ENCODE peak calls at places on chromosomes 3 and 15, in four cellular contexts. E, V, G and U are unnamed samples.

GRCh38 chr3:67946446-67946845 is 292.0 kb upstream of the SUCLG2 start:
- DNase-seq in G (no peak), E (no peak), V (no peak), U (no peak)

GRCh38 chr3:24545917-24546316 is 51.3 kb upstream of the THRB start:
- DNase-seq in E (no peak), V (no peak), G (peak), U (no peak)

GRCh38 chr3:10253731-10254130 is 5.5 kb downstream of the TATDN2 start:
- DNase-seq in E (no peak), G (no peak), V (no peak), U (no peak)

GRCh38 chr3:86785381-86785780 is 205.6 kb downstream of the VGLL3 start:
- DNase-seq in E (no peak), G (no peak), V (no peak), U (no peak)

GRCh38 chr3:95197661-95198060 is 1134.8 kb downstream of the NSUN3 start:
- DNase-seq in V (no peak), G (no peak), E (peak), U (no peak)

GRCh38 chr15:40104865-40105516 is 3.7 kb downstream of the BMF start:
- DNase-seq in G (peak), V (peak), E (peak), U (peak)

GRCh38 chr3:104032283-104032682 is 1334.4 kb upstream of the ALCAM start:
- DNase-seq in E (no peak), V (no peak), G (no peak), U (no peak)

GRCh38 chr15:29827421-29827820 is 5.2 kb upstream of the TJP1 start:
- DNase-seq in E (no peak), V (no peak), G (no peak), U (no peak)

GRCh38 chr3:66588340-66588847 is 87.6 kb upstream of the LRIG1 start:
- DNase-seq in V (no peak), E (no peak), G (peak), U (no peak)

GRCh38 chr3:20842002-20842401 is 656.0 kb upstream of the SGO1 start:
- DNase-seq in V (no peak), E (no peak), G (no peak), U (no peak)

GRCh38 chr3:20843037-20843436 is 657.0 kb upstream of the SGO1 start:
- DNase-seq in G (no peak), V (no peak), E (no peak), U (no peak)

GRCh38 chr3:20846792-20847191 is 660.8 kb upstream of the SGO1 start:
- DNase-seq in E (no peak), G (peak), V (no peak), U (no peak)

GRCh38 chr3:20849975-20850374 is 664.0 kb upstream of the SGO1 start:
- DNase-seq in G (no peak), E (no peak), V (no peak), U (no peak)

GRCh38 chr3:20846081-20846480 is 660.1 kb upstream of the SGO1 start:
- DNase-seq in G (no peak), E (no peak), V (no peak), U (no peak)
- TF ChIP-seq ELF1 in G (no peak), E (no peak), V (no peak), U (no peak)

GRCh38 chr15:101090460-101090853 is 161.4 kb downstream of the CHSY1 start:
- DNase-seq in G (no peak), V (no peak), E (no peak), U (no peak)

GRCh38 chr15:101088311-101088710 is 163.5 kb downstream of the CHSY1 start:
- DNase-seq in G (no peak), V (no peak), E (no peak), U (no peak)

GRCh38 chr15:101087172-101087769 is 164.6 kb downstream of the CHSY1 start:
- DNase-seq in V (no peak), G (no peak), E (no peak), U (no peak)

GRCh38 chr15:101089579-101090459 is 162.0 kb downstream of the CHSY1 start:
- DNase-seq in G (no peak), V (no peak), E (no peak), U (no peak)

GRCh38 chr15:101088788-101089578 is 162.9 kb downstream of the CHSY1 start:
- DNase-seq in V (peak), G (peak), E (peak), U (peak)
- TF ChIP-seq JUND in V (no peak), G (no peak), E (no peak), U (no peak)

GRCh38 chr3:38454884-38455638 is 1.4 kb downstream of the ACVR2B start:
- DNase-seq in G (peak), E (peak), V (peak), U (no peak)

GRCh38 chr3:38459499-38460048 is 5.9 kb downstream of the ACVR2B start:
- DNase-seq in V (no peak), E (no peak), G (no peak), U (no peak)

GRCh38 chr3:38458796-38459498 is 5.3 kb downstream of the ACVR2B start:
- DNase-seq in G (no peak), V (no peak), E (peak), U (no peak)

GRCh38 chr3:38455639-38456430 is 2.1 kb downstream of the ACVR2B start:
- DNase-seq in V (no peak), G (no peak), E (peak), U (no peak)

GRCh38 chr3:38457111-38458003 is 3.7 kb downstream of the ACVR2B start:
- DNase-seq in E (no peak), G (no peak), V (peak), U (no peak)
- H3K9ac ChIP-seq in E (no peak), G (no peak), V (peak), U (no peak)

DNA sequence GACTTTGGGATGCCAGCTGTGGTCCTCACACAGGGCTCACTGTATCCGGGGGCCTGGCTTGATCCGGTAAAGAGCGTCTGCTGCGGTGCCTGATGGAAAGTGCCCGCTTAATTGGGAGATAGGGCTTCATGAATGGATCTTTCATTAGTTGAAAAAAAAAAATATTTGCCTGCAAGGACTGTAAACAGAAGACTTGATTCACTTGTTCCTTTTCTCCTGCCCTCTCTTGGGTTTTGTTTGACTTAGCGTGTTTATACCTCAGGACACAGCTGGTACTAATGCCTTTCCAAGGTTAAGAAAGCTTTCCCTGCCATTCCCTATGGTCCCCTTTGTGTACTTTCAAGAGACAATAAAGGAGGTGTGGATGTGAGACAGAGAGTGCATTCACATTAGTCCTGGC is 493.3 kb downstream of the LPP start:
- DNase-seq in E (no peak), G (peak), V (no peak), U (no peak)
- TF ChIP-seq ELF1 in E (no peak), G (no peak), V (no peak), U (no peak)

DNA sequence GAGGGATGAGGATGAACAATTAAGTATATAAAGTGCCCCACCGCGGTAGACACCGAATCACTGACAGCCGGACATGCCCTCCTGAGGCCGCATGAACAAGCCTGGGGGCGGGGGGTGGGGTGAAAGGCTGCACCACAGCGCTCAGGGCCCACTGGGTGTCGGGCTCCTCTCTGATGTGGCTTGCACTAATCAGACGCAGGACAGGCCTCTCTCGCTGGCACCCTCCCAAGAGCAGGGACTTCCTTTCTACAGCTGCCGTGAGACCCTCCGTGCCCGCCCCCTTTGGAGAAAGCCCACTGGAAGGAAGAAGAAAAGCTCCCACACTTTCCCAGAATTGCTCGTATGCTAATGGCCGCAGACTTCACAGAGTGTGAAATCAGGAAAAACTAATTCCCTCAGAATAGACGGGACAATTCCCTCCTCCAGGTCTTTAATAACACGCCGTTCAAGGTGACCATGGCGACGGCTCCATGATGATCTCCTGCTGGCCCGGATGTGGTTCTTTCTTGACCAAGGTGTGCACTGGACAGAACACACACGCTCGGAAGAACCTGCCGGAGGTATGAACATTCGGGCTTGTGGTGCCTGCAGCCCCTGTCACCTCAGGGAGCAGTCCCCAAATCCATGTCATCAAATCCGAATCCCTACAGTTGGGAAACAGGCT is 32.0 kb downstream of the IQSEC1 start:
- DNase-seq in V (peak), E (peak), G (no peak), U (no peak)
- TF ChIP-seq JUND in V (no peak), E (no peak), G (no peak), U (no peak)

GRCh38 chr3:126881861-126882260 is 101.1 kb upstream of the PLXNA1 start:
- DNase-seq in V (peak), E (no peak), G (no peak), U (no peak)
- H3K9ac ChIP-seq in V (no peak), E (no peak), G (no peak), U (no peak)

GRCh38 chr3:47542614-47543173 is 29.2 kb upstream of the ELP6 start:
- DNase-seq in E (no peak), G (no peak), V (peak), U (no peak)
- TF ChIP-seq ELF1 in E (no peak), G (peak), V (no peak), U (no peak)

GRCh38 chr15:75200391-75200764 is 1.3 kb upstream of the C15orf39 start:
- DNase-seq in E (no peak), G (no peak), V (no peak), U (no peak)

GRCh38 chr15:75200765-75201608 is 695 bp upstream of the C15orf39 start:
- DNase-seq in E (no peak), G (peak), V (peak), U (peak)

GRCh38 chr15:75197062-75197630 is 4.5 kb upstream of the C15orf39 start:
- DNase-seq in E (no peak), V (no peak), G (no peak), U (no peak)

GRCh38 chr15:75199347-75199976 is 2.2 kb upstream of the C15orf39 start:
- DNase-seq in E (no peak), V (no peak), G (no peak), U (no peak)

DNA sequence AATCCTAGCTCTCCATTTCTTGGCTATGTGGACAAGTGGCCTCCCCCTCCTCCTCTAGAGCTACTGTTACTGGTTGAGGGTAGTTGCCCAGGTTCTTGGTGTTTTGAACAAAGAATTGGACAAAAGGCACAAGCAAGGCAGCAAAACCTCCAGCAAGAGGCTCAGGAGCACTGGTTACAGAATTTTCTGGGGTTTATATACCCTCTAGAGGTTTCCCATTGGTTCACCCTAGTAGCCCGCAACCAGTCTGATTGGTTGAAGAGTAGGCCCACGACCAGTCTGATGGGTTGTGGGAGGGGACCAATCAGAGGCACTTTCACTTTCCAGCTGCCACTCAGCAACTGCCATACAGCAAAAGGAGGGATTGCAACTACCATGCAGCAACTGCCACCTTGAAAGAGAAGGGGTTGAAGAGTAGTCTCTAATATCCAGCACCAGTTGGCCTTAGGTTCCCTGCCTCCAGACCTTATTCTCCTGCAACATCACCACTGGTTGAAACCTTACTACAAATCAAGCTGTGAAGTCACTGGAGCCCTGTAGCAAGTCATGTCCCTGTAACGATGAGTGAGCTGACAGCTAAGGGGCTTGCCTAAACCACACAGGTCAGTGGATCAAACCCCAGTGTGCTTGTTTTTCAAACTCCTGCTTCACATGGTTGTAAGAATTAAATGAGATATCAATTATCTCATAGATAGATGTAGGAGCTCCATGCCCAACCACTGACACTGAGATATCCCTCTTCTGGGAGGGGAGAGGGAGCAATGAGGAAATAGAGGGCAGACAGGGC is 2.9 kb upstream of the C15orf39 start:
- DNase-seq in V (no peak), G (peak), E (no peak), U (peak)
- TF ChIP-seq JUND in V (no peak), G (no peak), E (no peak), U (no peak)

DNA sequence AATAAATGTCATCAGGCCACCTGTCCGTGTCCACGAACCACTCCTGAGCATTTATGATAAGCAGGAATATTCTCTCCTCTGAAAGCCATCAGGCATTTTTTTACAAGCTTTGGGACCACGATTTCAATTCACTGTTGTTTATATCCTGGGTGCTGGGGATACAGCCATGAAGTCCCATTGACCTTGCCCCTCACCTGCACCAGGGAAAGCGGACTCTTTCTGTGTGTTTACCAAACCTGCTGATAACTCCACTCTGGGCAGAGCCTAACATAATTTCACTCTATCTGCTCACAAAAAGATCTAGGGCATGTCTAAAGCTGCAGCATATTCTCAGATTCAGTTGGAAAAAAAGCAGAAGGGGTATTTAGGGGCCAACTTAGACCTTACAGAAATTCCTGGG is 4.8 kb downstream of the DNASE1L3 start:
- DNase-seq in V (no peak), G (peak), E (no peak), U (no peak)
- H3K9ac ChIP-seq in V (no peak), G (no peak), E (no peak), U (no peak)

DNA sequence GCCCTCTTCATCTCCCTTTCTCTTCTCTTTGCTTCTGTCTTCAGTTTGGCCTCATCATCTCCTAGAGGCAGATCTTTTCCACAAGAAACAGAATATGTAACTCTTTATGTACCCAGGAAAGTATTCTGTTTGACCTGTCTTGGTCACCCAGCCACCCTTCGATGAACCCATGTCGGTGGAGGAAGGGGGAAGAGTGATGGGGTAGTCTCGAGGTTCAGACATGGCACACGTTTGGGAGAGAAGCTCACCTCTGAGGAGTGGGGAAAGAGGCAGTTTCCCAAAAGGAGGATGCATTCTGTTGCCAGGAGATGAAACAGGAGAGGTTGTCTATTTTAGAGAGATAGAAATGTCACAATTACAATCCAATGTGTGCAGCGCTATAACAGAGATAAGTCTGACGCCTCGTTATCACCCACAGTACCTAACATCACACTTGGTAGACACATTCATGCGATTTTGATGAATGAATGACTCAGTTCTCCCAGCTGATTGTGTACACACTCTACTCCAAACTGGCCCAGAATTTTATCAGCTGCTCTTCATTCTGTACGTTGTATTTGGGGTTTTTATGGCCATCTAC is 721 bp upstream of the CCDC50 start:
- DNase-seq in G (no peak), E (peak), V (peak), U (no peak)
- TF ChIP-seq ELF1 in G (no peak), E (no peak), V (no peak), U (no peak)